ENCODE peak calls at places on chromosomes 16 and 17, in nine cellular contexts. H is smooth muscle cell of the brain vasculature; V is GM03348; R is natural killer cell treated with Interleukin-12 subunit alpha and Interleukin-12 subunit beta and Interleukin-15 and Interleukin-18, amount 100 ng/mL, for 72 hours; T is tibial artery; K is B cell; I is cardiac fibroblast; M is HTR-8/SVneo; Q is NCI-H1417. E is an unnamed sample.

GRCh38 chr16:85888405-85889331 is 10.3 kb upstream of the IRF8 start:
- DNase-seq in H (no peak), V (peak; percentile 51), R (peak; percentile 79), T (no peak), K (peak; percentile 57), I (peak; percentile 70), M (peak; percentile 73), Q (no peak), E (no peak)

GRCh38 chr16:74460542-74460941 is 39.3 kb upstream of the CLEC18B start:
- DNase-seq in H (no peak), V (no peak), R (no peak), T (no peak), K (no peak), I (no peak), M (no peak), Q (no peak), E (no peak)

GRCh38 chr16:53129281-53130192 is 74.7 kb downstream of the CHD9 start:
- DNase-seq in H (no peak), V (peak; percentile 29), R (no peak), T (peak; percentile 21), K (no peak), I (peak; percentile 82), M (no peak), Q (peak; percentile 13), E (no peak)

GRCh38 chr16:74438492-74438979 is 17.3 kb upstream of the CLEC18B start:
- DNase-seq in H (no peak), V (no peak), R (no peak), T (no peak), K (no peak), I (no peak), M (no peak), Q (no peak), E (no peak)

GRCh38 chr16:50093607-50094570 is 28.1 kb downstream of the HEATR3 start:
- DNase-seq in H (peak; percentile 13), V (peak; percentile 29), R (no peak), T (peak; percentile 77), K (no peak), I (peak; percentile 24), M (no peak), Q (no peak), E (no peak)

GRCh38 chr16:19835989-19836421 is 48.6 kb downstream of the GPRC5B start:
- DNase-seq in H (no peak), V (peak; percentile 49), R (no peak), T (no peak), K (no peak), I (no peak), M (peak; percentile 10), Q (no peak), E (no peak)

GRCh38 chr16:72474511-72475123 is 302.7 kb upstream of the PMFBP1 start:
- DNase-seq in H (no peak), V (peak; percentile 58), R (no peak), T (no peak), K (no peak), I (peak; percentile 67), M (peak; percentile 62), Q (no peak), E (peak; percentile 65)

GRCh38 chr16:8859913-8860881 is 8.6 kb downstream of the CARHSP1 start:
- DNase-seq in H (no peak), V (peak; percentile 54), R (no peak), T (peak; percentile 69), K (no peak), I (peak; percentile 82), M (no peak), Q (no peak), E (no peak)

GRCh38 chr17:78708510-78708973 is 73.5 kb downstream of the CYTH1 start:
- DNase-seq in H (peak; percentile 56), V (peak; percentile 91), R (no peak), T (peak; percentile 58), K (peak; percentile 64), I (peak; percentile 89), M (peak; percentile 95), Q (peak; percentile 67), E (peak; percentile 52)

GRCh38 chr16:66265556-66266133 is 100.8 kb upstream of the CDH5 start:
- DNase-seq in H (no peak), V (no peak), R (no peak), T (no peak), K (no peak), I (no peak), M (no peak), Q (no peak), E (no peak)

E was measured in foreskin melanocyte.